ENCODE peak calls at places on chromosomes 3 and 15, in nine cellular contexts. M is neural progenitor cell, I is DND-41, X is HCT116, N is endodermal cell, T is fibroblast of the aortic adventitia, F is colonic mucosa, E is bronchial epithelial cell, H is AG09309. K is an unnamed sample.
A peak's percentile ranks its signal among the peaks of the same experiment; 100 is the strongest.

GRCh38 chr3:58006661-58007060 is 1.6 kb upstream of the FLNB start:
- DNase-seq in M (no peak), I (no peak), X (no peak), N (peak; percentile 69), T (no peak), F (no peak), E (peak; percentile 69), H (no peak), K (no peak)

GRCh38 chr15:23690015-23690414 is 2.9 kb upstream of the NDN start:
- DNase-seq in M (no peak), I (no peak), X (no peak), N (no peak), T (no peak), F (no peak), E (no peak), H (no peak), K (no peak)

GRCh38 chr15:62135532-62136134 is 29.5 kb downstream of the C2CD4B start:
- DNase-seq in M (no peak), I (no peak), X (no peak), N (no peak), T (peak; percentile 83), F (peak; percentile 75), E (peak; percentile 69), H (no peak), K (no peak)

GRCh38 chr15:100340721-100341661 is 784 bp downstream of the ADAMTS17 start:
- DNase-seq in M (peak; percentile 52), I (no peak), X (no peak), N (peak; percentile 73), T (no peak), F (peak; percentile 25), E (no peak), H (no peak), K (no peak)

GRCh38 chr15:23440596-23440995 is 6.4 kb downstream of the GOLGA6L2 start:
- DNase-seq in M (no peak), I (no peak), X (no peak), N (no peak), T (no peak), F (no peak), E (no peak), H (no peak), K (no peak)

GRCh38 chr3:193593666-193594025 is 638 bp downstream of the OPA1 start:
- DNase-seq in M (peak; percentile 49), I (peak; percentile 23), X (no peak), N (no peak), T (peak; percentile 43), F (no peak), E (peak; percentile 34), H (no peak), K (no peak)

GRCh38 chr15:63353887-63354286 is 27.8 kb downstream of the CA12 start:
- DNase-seq in M (no peak), I (no peak), X (no peak), N (no peak), T (no peak), F (peak; percentile 73), E (no peak), H (no peak), K (no peak)

GRCh38 chr15:73114064-73114463 is 61.8 kb downstream of the NEO1 start:
- DNase-seq in M (peak; percentile 39), I (no peak), X (no peak), N (peak; percentile 70), T (no peak), F (no peak), E (no peak), H (no peak), K (no peak)

GRCh38 chr3:171569571-171570132 is 109.4 kb upstream of the TNIK start:
- DNase-seq in M (no peak), I (no peak), X (no peak), N (no peak), T (no peak), F (no peak), E (no peak), H (no peak), K (no peak)

GRCh38 chr15:38176155-38176554 is 76.5 kb upstream of the SPRED1 start:
- DNase-seq in M (no peak), I (no peak), X (no peak), N (no peak), T (peak; percentile 58), F (no peak), E (peak; percentile 38), H (peak; percentile 33), K (peak; percentile 52)

GRCh38 chr3:114383875-114384557 is 90.2 kb downstream of the TIGIT start:
- DNase-seq in M (peak; percentile 80), I (peak; percentile 66), X (peak; percentile 47), N (peak; percentile 91), T (peak; percentile 93), F (peak; percentile 81), E (peak; percentile 60), H (peak; percentile 59), K (peak; percentile 56)

GRCh38 chr3:108089544-108089943 is 1.3 kb downstream of the CD47 start:
- DNase-seq in M (no peak), I (peak; percentile 10), X (no peak), N (no peak), T (peak; percentile 27), F (no peak), E (no peak), H (no peak), K (no peak)

GRCh38 chr3:146163584-146163983 is 2.6 kb upstream of the PLOD2 start:
- DNase-seq in M (no peak), I (no peak), X (no peak), N (no peak), T (peak; percentile 99), F (no peak), E (peak; percentile 97), H (peak; percentile 96), K (peak; percentile 90)

GRCh38 chr15:88664151-88664778 is 25.4 kb downstream of the ISG20 start:
- DNase-seq in M (no peak), I (peak; percentile 11), X (no peak), N (no peak), T (peak; percentile 35), F (no peak), E (no peak), H (no peak), K (no peak)

GRCh38 chr3:143119974-143120715 is 574 bp downstream of the CHST2 start:
- DNase-seq in M (peak; percentile 76), I (peak; percentile 76), X (no peak), N (peak; percentile 78), T (peak; percentile 21), F (peak; percentile 29), E (no peak), H (no peak), K (no peak)

GRCh38 chr15:33313491-33313890 is 2.7 kb downstream of the RYR3 start:
- DNase-seq in M (no peak), I (no peak), X (no peak), N (no peak), T (no peak), F (no peak), E (peak; percentile 65), H (no peak), K (no peak)

GRCh38 chr15:33314115-33314514 is 3.3 kb downstream of the RYR3 start:
- DNase-seq in M (no peak), I (no peak), X (no peak), N (no peak), T (no peak), F (no peak), E (no peak), H (no peak), K (no peak)

GRCh38 chr15:33309602-33310276 is 1.0 kb upstream of the RYR3 start:
- DNase-seq in M (peak; percentile 64), I (no peak), X (no peak), N (peak; percentile 91), T (no peak), F (peak; percentile 20), E (peak; percentile 30), H (no peak), K (no peak)

GRCh38 chr15:33310481-33311311 is at the start of gene RYR3:
- DNase-seq in M (peak; percentile 84), I (no peak), X (no peak), N (peak; percentile 89), T (no peak), F (no peak), E (peak; percentile 19), H (no peak), K (no peak)

DNA sequence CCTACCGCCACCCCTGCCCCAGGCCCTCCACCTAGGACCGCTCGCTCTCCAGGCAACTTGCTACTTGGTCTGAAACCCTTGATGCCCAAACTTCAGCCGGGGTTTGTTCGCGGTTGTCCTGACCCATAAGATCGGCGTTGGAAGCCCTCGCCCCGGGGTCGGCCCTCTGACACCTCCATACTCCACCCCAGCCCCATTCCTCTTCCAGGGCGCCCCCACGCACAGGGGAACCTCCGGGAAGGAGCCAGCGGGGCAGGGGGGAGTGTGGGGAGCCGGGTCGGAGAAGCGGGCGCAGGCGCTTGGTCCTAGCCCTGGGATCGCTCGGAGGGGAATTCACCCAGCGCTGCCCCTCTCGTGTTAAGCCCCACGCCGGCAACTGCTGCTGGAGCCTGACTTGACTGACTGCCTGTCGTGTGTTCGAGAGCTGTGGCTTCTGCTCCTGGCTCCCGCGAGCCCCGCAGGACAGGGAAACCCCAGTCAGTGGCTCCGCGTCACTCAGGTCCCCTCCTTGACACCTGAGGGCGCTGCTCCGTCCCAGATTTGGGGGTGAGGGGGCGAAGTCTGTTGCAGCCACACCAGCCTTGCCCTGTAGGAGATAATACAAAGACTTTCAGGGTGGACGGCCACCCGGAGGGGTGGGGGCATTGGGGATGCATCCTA is 675 bp downstream of the RYR3 start:
- DNase-seq in M (peak; percentile 67), I (no peak), X (no peak), N (peak; percentile 75), T (no peak), F (no peak), E (no peak), H (no peak), K (no peak)
- H3K4me3 ChIP-seq in M (peak overlapping the region; percentile 62), I (no peak overlapping the region), X (no peak overlapping the region), N (peak overlapping the region; percentile 79), T (no peak overlapping the region), F (peak overlapping the region; percentile 9), E (no peak overlapping the region), H (no peak overlapping the region), K (no peak overlapping the region)

GRCh38 chr15:58472821-58473581 is 41.2 kb downstream of the LIPC start:
- DNase-seq in M (no peak), I (peak; percentile 86), X (no peak), N (peak; percentile 63), T (no peak), F (no peak), E (peak; percentile 87), H (no peak), K (no peak)
- H3K4me3 ChIP-seq in M (no peak overlapping the region), I (peak overlapping the region; percentile 29), X (no peak overlapping the region), N (no peak overlapping the region), T (no peak overlapping the region), F (no peak overlapping the region), E (no peak overlapping the region), H (no peak overlapping the region), K (no peak overlapping the region)

GRCh38 chr3:129864519-129864918 is 29.0 kb downstream of the TMCC1 start:
- DNase-seq in M (no peak), I (no peak), X (no peak), N (no peak), T (no peak), F (no peak), E (no peak), H (no peak), K (no peak)
- H3K4me3 ChIP-seq in M (no peak overlapping the region), I (no peak overlapping the region), X (no peak overlapping the region), N (no peak overlapping the region), T (no peak overlapping the region), F (no peak overlapping the region), E (no peak overlapping the region), H (no peak overlapping the region), K (no peak overlapping the region)

DNA sequence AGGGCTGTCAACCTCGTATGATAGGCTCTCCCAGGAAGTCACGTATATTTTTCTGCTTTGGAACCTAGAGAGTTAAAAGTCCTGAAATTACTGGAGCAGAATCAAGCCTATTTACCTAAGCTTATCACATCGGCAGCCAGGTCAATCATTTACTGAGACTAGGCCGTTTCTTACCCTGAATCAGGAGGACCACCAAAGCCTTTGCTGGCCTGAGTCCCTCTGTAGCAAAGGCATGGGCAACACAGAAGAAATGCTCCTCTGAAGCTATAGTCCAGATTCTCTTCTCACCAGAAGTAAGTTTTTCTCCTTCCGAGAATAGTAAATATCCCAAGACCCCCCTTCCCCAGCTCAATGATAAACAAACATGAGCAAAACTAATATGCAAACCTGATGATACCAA is 125.9 kb upstream of the PHLDB2 start:
- DNase-seq in M (no peak), I (no peak), X (no peak), N (no peak), T (no peak), F (no peak), E (no peak), H (no peak), K (no peak)
- H3K4me3 ChIP-seq in M (no peak overlapping the region), I (no peak overlapping the region), X (no peak overlapping the region), N (peak overlapping the region; percentile 80), T (no peak overlapping the region), F (no peak overlapping the region), E (peak overlapping the region; percentile 55), H (no peak overlapping the region), K (no peak overlapping the region)